ENCODE peak calls at places on chromosomes 11 and 22, in five cellular contexts. One of them, this sample, is unnamed.
A peak's percentile ranks its signal among the peaks of the same experiment; 100 is the strongest.

GRCh38 chr22:25137577-25138525 is 61.8 kb upstream of the CRYBB3 start:
- DNase-seq in HTR-8/SVneo: no peak
- DNase-seq in NCI-H2081 treated with DMSO at 0.1 percent for 48 hours: no peak
- DNase-seq in SW 1271: no peak
- DNase-seq in stimulated activated CD4-positive, alpha-beta T cell treated with anti-CD3 and anti-CD28 coated beads, Interleukin-2, amount 100 ng/mL, for 48 hours: no peak
- DNase-seq in this sample: no peak

GRCh38 chr11:64000026-64000739 is 13.9 kb downstream of the OTUB1 start:
- DNase-seq in SW 1271: no peak
- DNase-seq in stimulated activated CD4-positive, alpha-beta T cell treated with anti-CD3 and anti-CD28 coated beads, Interleukin-2, amount 100 ng/mL, for 48 hours: peak; percentile 71
- DNase-seq in NCI-H2081 treated with DMSO at 0.1 percent for 48 hours: no peak
- DNase-seq in HTR-8/SVneo: no peak
- DNase-seq in this sample: no peak

GRCh38 chr11:83938148-83938547 is 652.0 kb upstream of the CCDC90B start:
- DNase-seq in HTR-8/SVneo: no peak
- DNase-seq in stimulated activated CD4-positive, alpha-beta T cell treated with anti-CD3 and anti-CD28 coated beads, Interleukin-2, amount 100 ng/mL, for 48 hours: no peak
- DNase-seq in NCI-H2081 treated with DMSO at 0.1 percent for 48 hours: no peak
- DNase-seq in SW 1271: no peak
- DNase-seq in this sample: no peak

GRCh38 chr22:44884968-44885805 is 124.6 kb downstream of the PHF21B start:
- DNase-seq in NCI-H2081 treated with DMSO at 0.1 percent for 48 hours: no peak
- DNase-seq in SW 1271: no peak
- DNase-seq in stimulated activated CD4-positive, alpha-beta T cell treated with anti-CD3 and anti-CD28 coated beads, Interleukin-2, amount 100 ng/mL, for 48 hours: no peak
- DNase-seq in HTR-8/SVneo: peak; percentile 57
- DNase-seq in this sample: no peak

GRCh38 chr11:117875397-117876048 is 935 bp downstream of the FXYD6 start:
- DNase-seq in NCI-H2081 treated with DMSO at 0.1 percent for 48 hours: no peak
- DNase-seq in HTR-8/SVneo: no peak
- DNase-seq in SW 1271: no peak
- DNase-seq in stimulated activated CD4-positive, alpha-beta T cell treated with anti-CD3 and anti-CD28 coated beads, Interleukin-2, amount 100 ng/mL, for 48 hours: no peak
- DNase-seq in this sample: no peak

GRCh38 chr11:64770120-64770519 is 8.2 kb downstream of the SF1 start:
- DNase-seq in stimulated activated CD4-positive, alpha-beta T cell treated with anti-CD3 and anti-CD28 coated beads, Interleukin-2, amount 100 ng/mL, for 48 hours: no peak
- DNase-seq in SW 1271: no peak
- DNase-seq in HTR-8/SVneo: no peak
- DNase-seq in NCI-H2081 treated with DMSO at 0.1 percent for 48 hours: no peak
- DNase-seq in this sample: no peak

GRCh38 chr11:16418698-16419097 is 62.4 kb upstream of the SOX6 start:
- DNase-seq in SW 1271: no peak
- DNase-seq in NCI-H2081 treated with DMSO at 0.1 percent for 48 hours: no peak
- DNase-seq in stimulated activated CD4-positive, alpha-beta T cell treated with anti-CD3 and anti-CD28 coated beads, Interleukin-2, amount 100 ng/mL, for 48 hours: no peak
- DNase-seq in HTR-8/SVneo: no peak
- DNase-seq in this sample: no peak

GRCh38 chr11:59102259-59102765 is 4.7 kb upstream of the FAM111B start:
- DNase-seq in HTR-8/SVneo: no peak
- DNase-seq in SW 1271: no peak
- DNase-seq in NCI-H2081 treated with DMSO at 0.1 percent for 48 hours: no peak
- DNase-seq in stimulated activated CD4-positive, alpha-beta T cell treated with anti-CD3 and anti-CD28 coated beads, Interleukin-2, amount 100 ng/mL, for 48 hours: peak; percentile 58
- DNase-seq in this sample: peak; percentile 36

GRCh38 chr22:50731811-50732624 is 6.0 kb upstream of the ACR start:
- DNase-seq in SW 1271: peak; percentile 12
- DNase-seq in HTR-8/SVneo: peak; percentile 61
- DNase-seq in stimulated activated CD4-positive, alpha-beta T cell treated with anti-CD3 and anti-CD28 coated beads, Interleukin-2, amount 100 ng/mL, for 48 hours: peak; percentile 55
- DNase-seq in NCI-H2081 treated with DMSO at 0.1 percent for 48 hours: no peak
- DNase-seq in this sample: no peak

GRCh38 chr11:23134627-23135026 is 274.4 kb upstream of the CCDC179 start:
- DNase-seq in stimulated activated CD4-positive, alpha-beta T cell treated with anti-CD3 and anti-CD28 coated beads, Interleukin-2, amount 100 ng/mL, for 48 hours: no peak
- DNase-seq in HTR-8/SVneo: no peak
- DNase-seq in NCI-H2081 treated with DMSO at 0.1 percent for 48 hours: no peak
- DNase-seq in SW 1271: no peak
- DNase-seq in this sample: no peak

GRCh38 chr22:50242406-50242949 is 2.3 kb downstream of the TUBGCP6 start:
- DNase-seq in HTR-8/SVneo: no peak
- DNase-seq in stimulated activated CD4-positive, alpha-beta T cell treated with anti-CD3 and anti-CD28 coated beads, Interleukin-2, amount 100 ng/mL, for 48 hours: no peak
- DNase-seq in SW 1271: no peak
- DNase-seq in NCI-H2081 treated with DMSO at 0.1 percent for 48 hours: no peak
- DNase-seq in this sample: no peak